ENCODE peak calls at places on chromosomes 6 and 20, in seven cellular contexts. One of them, this sample, is unnamed.

GRCh38 chr6:162092816-162093502 is 634.6 kb downstream of the PRKN start:
- DNase-seq in GM10248: no peak
- DNase-seq in GM13976: no peak
- DNase-seq in mesothelial cell of epicardium: no peak
- DNase-seq in WTC11: no peak
- DNase-seq in foreskin keratinocyte: no peak
- DNase-seq in fibroblast of the aortic adventitia: no peak
- DNase-seq in this sample: no peak

GRCh38 chr6:14059791-14060436 is 57.7 kb upstream of the CD83 start:
- DNase-seq in GM10248: no peak
- DNase-seq in GM13976: no peak
- DNase-seq in mesothelial cell of epicardium: no peak
- DNase-seq in WTC11: no peak
- DNase-seq in foreskin keratinocyte: no peak
- DNase-seq in fibroblast of the aortic adventitia: no peak
- DNase-seq in this sample: no peak

GRCh38 chr6:158041788-158042187 is 60.1 kb downstream of the SYNJ2 start:
- DNase-seq in GM10248: no peak
- DNase-seq in GM13976: no peak
- DNase-seq in mesothelial cell of epicardium: no peak
- DNase-seq in WTC11: no peak
- DNase-seq in foreskin keratinocyte: no peak
- DNase-seq in fibroblast of the aortic adventitia: no peak
- DNase-seq in this sample: no peak

GRCh38 chr6:82145926-82146452 is 101.6 kb downstream of the IBTK start:
- DNase-seq in GM10248: no peak
- DNase-seq in GM13976: no peak
- DNase-seq in mesothelial cell of epicardium: no peak
- DNase-seq in WTC11: no peak
- DNase-seq in foreskin keratinocyte: no peak
- DNase-seq in fibroblast of the aortic adventitia: no peak
- DNase-seq in this sample: no peak

GRCh38 chr6:131727467-131727866 is 16.6 kb upstream of the CTAGE9 start:
- DNase-seq in GM10248: no peak
- DNase-seq in GM13976: no peak
- DNase-seq in mesothelial cell of epicardium: no peak
- DNase-seq in WTC11: no peak
- DNase-seq in foreskin keratinocyte: no peak
- DNase-seq in fibroblast of the aortic adventitia: no peak
- DNase-seq in this sample: no peak

GRCh38 chr20:57498425-57499400 is 26.2 kb downstream of the CTCFL start:
- DNase-seq in GM10248: no peak
- DNase-seq in GM13976: no peak
- DNase-seq in mesothelial cell of epicardium: no peak
- DNase-seq in WTC11: peak
- DNase-seq in foreskin keratinocyte: no peak
- DNase-seq in fibroblast of the aortic adventitia: peak
- DNase-seq in this sample: no peak

GRCh38 chr6:121435444-121436069 is at the start of gene GJA1:
- DNase-seq in GM10248: no peak
- DNase-seq in GM13976: no peak
- DNase-seq in mesothelial cell of epicardium: no peak
- DNase-seq in WTC11: peak
- DNase-seq in foreskin keratinocyte: peak
- DNase-seq in fibroblast of the aortic adventitia: peak
- DNase-seq in this sample: no peak

GRCh38 chr20:63407928-63408683 is 47.0 kb upstream of the CHRNA4 start:
- DNase-seq in GM10248: no peak
- DNase-seq in GM13976: no peak
- DNase-seq in mesothelial cell of epicardium: no peak
- DNase-seq in WTC11: no peak
- DNase-seq in foreskin keratinocyte: no peak
- DNase-seq in fibroblast of the aortic adventitia: no peak
- DNase-seq in this sample: no peak

GRCh38 chr6:115441671-115442070 is 619.0 kb downstream of the FRK start:
- DNase-seq in GM10248: no peak
- DNase-seq in GM13976: no peak
- DNase-seq in mesothelial cell of epicardium: no peak
- DNase-seq in WTC11: no peak
- DNase-seq in foreskin keratinocyte: no peak
- DNase-seq in fibroblast of the aortic adventitia: no peak
- DNase-seq in this sample: no peak

GRCh38 chr6:39430968-39431523 is 108.5 kb upstream of the KCNK16 start:
- DNase-seq in GM10248: no peak
- DNase-seq in GM13976: no peak
- DNase-seq in mesothelial cell of epicardium: peak
- DNase-seq in WTC11: peak
- DNase-seq in foreskin keratinocyte: no peak
- DNase-seq in fibroblast of the aortic adventitia: no peak
- DNase-seq in this sample: no peak

GRCh38 chr6:44064089-44064947 is 62.9 kb downstream of the MRPL14 start:
- DNase-seq in GM10248: peak
- DNase-seq in GM13976: peak
- DNase-seq in mesothelial cell of epicardium: no peak
- DNase-seq in WTC11: no peak
- DNase-seq in foreskin keratinocyte: peak
- DNase-seq in fibroblast of the aortic adventitia: peak
- DNase-seq in this sample: peak

GRCh38 chr6:44061375-44062104 is 65.7 kb downstream of the MRPL14 start:
- DNase-seq in GM10248: no peak
- DNase-seq in GM13976: no peak
- DNase-seq in mesothelial cell of epicardium: no peak
- DNase-seq in WTC11: no peak
- DNase-seq in foreskin keratinocyte: no peak
- DNase-seq in fibroblast of the aortic adventitia: peak
- DNase-seq in this sample: no peak

GRCh38 chr6:44062105-44062770 is 65.0 kb downstream of the MRPL14 start:
- DNase-seq in GM10248: no peak
- DNase-seq in GM13976: no peak
- DNase-seq in mesothelial cell of epicardium: no peak
- DNase-seq in WTC11: no peak
- DNase-seq in foreskin keratinocyte: no peak
- DNase-seq in fibroblast of the aortic adventitia: no peak
- DNase-seq in this sample: no peak

GRCh38 chr6:44063561-44064059 is 63.6 kb downstream of the MRPL14 start:
- DNase-seq in GM10248: no peak
- DNase-seq in GM13976: no peak
- DNase-seq in mesothelial cell of epicardium: no peak
- DNase-seq in WTC11: no peak
- DNase-seq in foreskin keratinocyte: no peak
- DNase-seq in fibroblast of the aortic adventitia: no peak
- DNase-seq in this sample: no peak

GRCh38 chr6:44062771-44063560 is 64.3 kb downstream of the MRPL14 start:
- DNase-seq in GM10248: no peak
- DNase-seq in GM13976: peak
- DNase-seq in mesothelial cell of epicardium: no peak
- DNase-seq in WTC11: peak
- DNase-seq in foreskin keratinocyte: peak
- DNase-seq in fibroblast of the aortic adventitia: no peak
- DNase-seq in this sample: no peak
- TF ChIP-seq CTCF in GM10248: peak
- TF ChIP-seq CTCF in GM13976: peak
- TF ChIP-seq CTCF in mesothelial cell of epicardium: peak
- TF ChIP-seq CTCF in WTC11: peak
- TF ChIP-seq CTCF in foreskin keratinocyte: peak
- TF ChIP-seq CTCF in fibroblast of the aortic adventitia: peak
- TF ChIP-seq CTCF in this sample: no peak

DNA sequence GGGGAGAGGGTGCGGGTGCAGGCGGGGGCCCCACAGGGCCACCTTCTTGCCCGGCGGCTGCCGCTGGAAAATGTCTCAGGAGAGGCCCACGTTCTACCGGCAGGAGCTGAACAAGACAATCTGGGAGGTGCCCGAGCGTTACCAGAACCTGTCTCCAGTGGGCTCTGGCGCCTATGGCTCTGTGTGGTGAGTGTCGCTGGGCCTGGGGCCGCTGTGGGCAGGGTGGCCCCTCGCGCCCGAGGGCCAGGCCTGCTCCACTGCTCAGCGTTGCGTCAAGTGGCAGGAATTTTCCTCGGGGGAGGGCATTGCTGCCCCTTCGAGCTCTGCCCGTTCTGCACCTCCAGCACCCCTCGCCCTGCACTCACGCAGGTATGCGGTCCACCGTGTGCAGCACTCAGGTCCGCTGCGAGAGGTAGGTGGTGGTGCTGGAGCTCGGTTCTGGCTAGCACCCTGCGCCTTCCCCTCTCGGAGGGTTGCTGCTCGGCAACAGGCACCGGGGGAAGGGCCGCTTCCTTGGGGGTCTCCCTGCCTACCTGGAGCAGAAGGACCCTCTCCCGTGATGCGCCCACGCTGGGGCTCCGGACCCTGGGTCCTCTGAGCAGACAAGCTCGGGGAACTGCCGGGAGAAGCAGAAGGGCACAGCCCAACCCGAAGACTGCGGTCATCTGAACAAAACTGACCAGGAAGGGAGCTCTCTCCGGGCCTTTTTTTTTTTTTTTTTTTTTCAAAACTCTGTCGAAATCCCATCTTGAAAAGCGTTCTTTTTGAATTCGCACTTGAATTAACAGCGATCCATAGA is 679 bp downstream of the MAPK14 start:
- DNase-seq in GM10248: peak
- DNase-seq in GM13976: peak
- DNase-seq in mesothelial cell of epicardium: peak
- DNase-seq in WTC11: peak
- DNase-seq in foreskin keratinocyte: peak
- DNase-seq in fibroblast of the aortic adventitia: peak
- DNase-seq in this sample: no peak
- TF ChIP-seq CTCF in GM10248: no peak
- TF ChIP-seq CTCF in GM13976: no peak
- TF ChIP-seq CTCF in mesothelial cell of epicardium: no peak
- TF ChIP-seq CTCF in WTC11: no peak
- TF ChIP-seq CTCF in foreskin keratinocyte: no peak
- TF ChIP-seq CTCF in fibroblast of the aortic adventitia: no peak
- TF ChIP-seq CTCF in this sample: no peak

DNA sequence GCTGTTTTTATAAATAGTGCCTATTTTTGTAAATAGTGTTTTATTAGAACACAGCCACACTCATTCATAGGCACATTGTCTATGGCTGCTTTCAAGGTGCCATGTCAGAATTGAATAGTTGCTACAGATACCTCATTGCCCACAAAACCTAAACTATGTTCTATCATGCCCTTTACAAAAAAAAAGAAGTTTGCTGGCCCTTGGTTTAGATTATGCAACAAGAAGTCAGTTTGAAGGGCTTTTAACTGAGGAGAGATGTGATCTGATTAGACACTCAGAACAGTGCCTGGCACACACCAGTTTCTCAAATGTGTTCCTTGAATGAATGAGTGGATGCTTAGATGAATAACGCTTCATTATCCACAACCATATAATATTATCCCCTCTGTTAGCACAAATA is 366.1 kb downstream of the MAFB start:
- DNase-seq in GM10248: no peak
- DNase-seq in GM13976: no peak
- DNase-seq in mesothelial cell of epicardium: no peak
- DNase-seq in WTC11: no peak
- DNase-seq in foreskin keratinocyte: peak
- DNase-seq in fibroblast of the aortic adventitia: no peak
- DNase-seq in this sample: no peak
- TF ChIP-seq CTCF in GM10248: no peak
- TF ChIP-seq CTCF in GM13976: no peak
- TF ChIP-seq CTCF in mesothelial cell of epicardium: no peak
- TF ChIP-seq CTCF in WTC11: no peak
- TF ChIP-seq CTCF in foreskin keratinocyte: no peak
- TF ChIP-seq CTCF in fibroblast of the aortic adventitia: no peak
- TF ChIP-seq CTCF in this sample: no peak

GRCh38 chr6:109094351-109095035 is at the start of gene SESN1:
- DNase-seq in GM10248: peak
- DNase-seq in GM13976: peak
- DNase-seq in mesothelial cell of epicardium: peak
- DNase-seq in WTC11: peak
- DNase-seq in foreskin keratinocyte: peak
- DNase-seq in fibroblast of the aortic adventitia: peak
- DNase-seq in this sample: peak

GRCh38 chr6:109095821-109096084 is 446 bp downstream of the CEP57L1 start:
- DNase-seq in GM10248: no peak
- DNase-seq in GM13976: no peak
- DNase-seq in mesothelial cell of epicardium: no peak
- DNase-seq in WTC11: no peak
- DNase-seq in foreskin keratinocyte: no peak
- DNase-seq in fibroblast of the aortic adventitia: no peak
- DNase-seq in this sample: no peak

GRCh38 chr6:109093732-109094131 is 914 bp downstream of the SESN1 start:
- DNase-seq in GM10248: no peak
- DNase-seq in GM13976: no peak
- DNase-seq in mesothelial cell of epicardium: no peak
- DNase-seq in WTC11: no peak
- DNase-seq in foreskin keratinocyte: no peak
- DNase-seq in fibroblast of the aortic adventitia: no peak
- DNase-seq in this sample: no peak

GRCh38 chr6:109096198-109096597 is 891 bp downstream of the CEP57L1 start:
- DNase-seq in GM10248: no peak
- DNase-seq in GM13976: no peak
- DNase-seq in mesothelial cell of epicardium: no peak
- DNase-seq in WTC11: no peak
- DNase-seq in foreskin keratinocyte: no peak
- DNase-seq in fibroblast of the aortic adventitia: no peak
- DNase-seq in this sample: no peak

GRCh38 chr6:109095036-109095820 is at the start of gene CEP57L1:
- DNase-seq in GM10248: peak
- DNase-seq in GM13976: peak
- DNase-seq in mesothelial cell of epicardium: peak
- DNase-seq in WTC11: peak
- DNase-seq in foreskin keratinocyte: peak
- DNase-seq in fibroblast of the aortic adventitia: peak
- DNase-seq in this sample: peak
- TF ChIP-seq CTCF in GM10248: peak
- TF ChIP-seq CTCF in GM13976: peak
- TF ChIP-seq CTCF in mesothelial cell of epicardium: no peak
- TF ChIP-seq CTCF in WTC11: no peak
- TF ChIP-seq CTCF in foreskin keratinocyte: no peak
- TF ChIP-seq CTCF in fibroblast of the aortic adventitia: no peak
- TF ChIP-seq CTCF in this sample: no peak

This sample was measured in omental fat pad.